ENCODE peak calls at places on chromosomes 16 and 17, in five cellular contexts. L is AG04450; S is stimulated activated naive CD4-positive, alpha-beta T cell; R is H7; Q is GM13977. W is an unnamed sample.

GRCh38 chr17:51087072-51087757 is 33.5 kb downstream of the SPAG9 start:
- DNase-seq in L (no peak), S (no peak), R (no peak), Q (no peak), W (peak)

GRCh38 chr17:4721203-4722135 is 9.8 kb upstream of the MED11 start:
- DNase-seq in L (no peak), S (no peak), R (no peak), Q (no peak), W (peak)

GRCh38 chr17:2235792-2236365 is 67.7 kb downstream of the SMG6 start:
- DNase-seq in L (no peak), S (no peak), R (no peak), Q (no peak), W (no peak)

GRCh38 chr17:21286066-21286770 is 1.7 kb downstream of the MAP2K3 start:
- DNase-seq in L (peak), S (no peak), R (peak), Q (peak), W (peak)

GRCh38 chr16:8936421-8936820 is 27.3 kb downstream of the USP7 start:
- DNase-seq in L (no peak), S (peak), R (peak), Q (peak), W (peak)

GRCh38 chr17:17888821-17889220 is 52.0 kb upstream of the SREBF1 start:
- DNase-seq in L (no peak), S (no peak), R (peak), Q (no peak), W (no peak)

GRCh38 chr16:73036074-73036826 is 11.7 kb downstream of the ZFHX3 start:
- DNase-seq in L (no peak), S (no peak), R (peak), Q (peak), W (no peak)

GRCh38 chr16:87464691-87465300 is 28.0 kb downstream of the ZCCHC14 start:
- DNase-seq in L (peak), S (no peak), R (no peak), Q (peak), W (peak)

GRCh38 chr17:2856727-2857126 is 60.5 kb downstream of the RAP1GAP2 start:
- DNase-seq in L (no peak), S (no peak), R (no peak), Q (no peak), W (no peak)

GRCh38 chr17:49952912-49953497 is 16.0 kb upstream of the DLX4 start:
- DNase-seq in L (no peak), S (no peak), R (peak), Q (no peak), W (no peak)

GRCh38 chr16:82862057-82862456 is 235.3 kb downstream of the CDH13 start:
- DNase-seq in L (no peak), S (no peak), R (no peak), Q (no peak), W (no peak)

GRCh38 chr17:82317394-82318168 is at the start of gene CD7:
- DNase-seq in L (no peak), S (peak), R (no peak), Q (no peak), W (no peak)

GRCh38 chr17:30915833-30916611 is 5.7 kb upstream of the ADAP2 start:
- DNase-seq in L (no peak), S (no peak), R (no peak), Q (no peak), W (no peak)

GRCh38 chr17:28756025-28756804 is 12.4 kb downstream of the TRAF4 start:
- DNase-seq in L (no peak), S (no peak), R (no peak), Q (no peak), W (no peak)

GRCh38 chr17:63082273-63082861 is 116.3 kb downstream of the TANC2 start:
- DNase-seq in L (peak), S (no peak), R (no peak), Q (peak), W (peak)

GRCh38 chr17:44751331-44751730 is 7.5 kb upstream of the ADAM11 start:
- DNase-seq in L (no peak), S (no peak), R (no peak), Q (no peak), W (no peak)

GRCh38 chr16:83301966-83302365 is 505.8 kb upstream of the HSBP1 start:
- DNase-seq in L (no peak), S (no peak), R (no peak), Q (no peak), W (peak)

GRCh38 chr17:50817142-50817751 is 18.1 kb upstream of the WFIKKN2 start:
- DNase-seq in L (no peak), S (peak), R (peak), Q (no peak), W (peak)

GRCh38 chr17:8870406-8871040 is 3.0 kb upstream of the PIK3R6 start:
- DNase-seq in L (no peak), S (no peak), R (no peak), Q (no peak), W (no peak)

GRCh38 chr16:20675488-20676267 is 21.8 kb downstream of the ACSM1 start:
- DNase-seq in L (no peak), S (no peak), R (peak), Q (peak), W (no peak)

GRCh38 chr17:6471531-6472465 is 27.5 kb downstream of the PIMREG start:
- DNase-seq in L (peak), S (no peak), R (no peak), Q (no peak), W (peak)

GRCh38 chr17:42463976-42464400 is 5.3 kb downstream of the ATP6V0A1 start:
- DNase-seq in L (no peak), S (no peak), R (no peak), Q (no peak), W (no peak)

GRCh38 chr16:59758848-59759247 is 1024.7 kb upstream of the GOT2 start:
- DNase-seq in L (no peak), S (no peak), R (no peak), Q (no peak), W (no peak)

GRCh38 chr17:44543213-44543904 is 13.9 kb upstream of the FZD2 start:
- DNase-seq in L (peak), S (no peak), R (peak), Q (no peak), W (peak)

GRCh38 chr17:8997994-8998628 is 23.2 kb upstream of the NTN1 start:
- DNase-seq in L (no peak), S (peak), R (peak), Q (peak), W (peak)

GRCh38 chr16:15900901-15901465 is 12.6 kb upstream of the CEP20 start:
- DNase-seq in L (no peak), S (no peak), R (no peak), Q (no peak), W (no peak)

GRCh38 chr17:80146121-80147034 is 550 bp downstream of the EIF4A3 start:
- DNase-seq in L (no peak), S (no peak), R (peak), Q (peak), W (peak)

GRCh38 chr16:6482861-6483530 is 849.6 kb upstream of the RBFOX1 start:
- DNase-seq in L (no peak), S (no peak), R (peak), Q (no peak), W (no peak)

W was measured in LHCN-M2.